ENCODE peak calls at places on chromosomes 6 and 20, in five cellular contexts. H is activated T-cell treated with anti-CD3 and anti-CD28 coated beads, Interleukin-2, amount 50 U/mL, for 1 hour; B is left ventricle myocardium inferior; Z is NCI-H1930; A is naive thymus-derived CD4-positive, alpha-beta T cell. M is an unnamed sample.

GRCh38 chr20:47454298-47455132 is 47.2 kb upstream of the NCOA3 start:
- DNase-seq in B (no peak), A (no peak), Z (no peak), H (no peak), M (no peak)

GRCh38 chr6:52157301-52157930 is 28.8 kb upstream of the IL17A start:
- DNase-seq in A (no peak), H (no peak), B (no peak), Z (no peak), M (no peak)

GRCh38 chr6:33433560-33434191 is 13.8 kb downstream of the SYNGAP1 start:
- DNase-seq in Z (no peak), H (no peak), B (no peak), A (no peak), M (no peak)

GRCh38 chr6:79450984-79451383 is 86.2 kb downstream of the LCA5 start:
- DNase-seq in A (no peak), H (no peak), Z (no peak), B (no peak), M (no peak)

GRCh38 chr6:5905431-5906339 is 101.0 kb downstream of the NRN1 start:
- DNase-seq in A (no peak), H (no peak), B (peak), Z (no peak), M (no peak)

GRCh38 chr20:38150595-38151170 is 14.4 kb downstream of the TGM2 start:
- DNase-seq in Z (no peak), H (no peak), B (no peak), A (no peak), M (no peak)

GRCh38 chr6:80161438-80161837 is 55.0 kb downstream of the BCKDHB start:
- DNase-seq in H (no peak), Z (no peak), B (no peak), A (no peak), M (no peak)

GRCh38 chr6:2956930-2957329 is 14.4 kb downstream of the SERPINB6 start:
- DNase-seq in Z (no peak), B (no peak), A (no peak), H (no peak), M (no peak)

GRCh38 chr6:135540207-135540877 is 42.8 kb upstream of the AHI1 start:
- DNase-seq in Z (no peak), H (no peak), B (no peak), A (no peak), M (no peak)

GRCh38 chr6:107064579-107065065 is 36.6 kb downstream of the MTRES1 start:
- DNase-seq in A (no peak), Z (no peak), H (no peak), B (no peak), M (peak)

GRCh38 chr6:136225496-136225895 is 24.6 kb downstream of the MTFR2 start:
- DNase-seq in Z (no peak), B (no peak), H (no peak), A (no peak), M (no peak)

GRCh38 chr20:53738039-53738944 is 144.7 kb upstream of the ZNF217 start:
- DNase-seq in H (no peak), Z (peak), B (peak), A (no peak), M (no peak)

GRCh38 chr6:11806561-11807317 is 28.1 kb upstream of the ADTRP start:
- DNase-seq in A (no peak), B (no peak), H (peak), Z (no peak), M (no peak)

GRCh38 chr6:63764318-63764916 is 128.8 kb downstream of the PHF3 start:
- DNase-seq in H (no peak), B (no peak), A (no peak), Z (peak), M (peak)

GRCh38 chr20:50224553-50225255 is 34.1 kb downstream of the CEBPB start:
- DNase-seq in H (no peak), B (peak), Z (no peak), A (no peak), M (no peak)

GRCh38 chr6:35564733-35565132 is 52.0 kb upstream of the TULP1 start:
- DNase-seq in B (no peak), H (no peak), A (no peak), Z (no peak), M (no peak)

GRCh38 chr6:130421567-130421966 is 55.8 kb downstream of the TMEM200A start:
- DNase-seq in H (no peak), A (no peak), Z (no peak), B (no peak), M (no peak)

GRCh38 chr6:33632603-33633039 is 11.5 kb downstream of the ITPR3 start:
- DNase-seq in A (peak), Z (peak), H (peak), B (no peak), M (no peak)

GRCh38 chr20:22507240-22507961 is 77.0 kb downstream of the FOXA2 start:
- DNase-seq in Z (no peak), B (no peak), A (no peak), H (no peak), M (no peak)

GRCh38 chr6:141809901-141810300 is 322.8 kb upstream of the GJE1 start:
- DNase-seq in A (no peak), B (no peak), H (no peak), Z (no peak), M (no peak)

GRCh38 chr6:45710304-45710821 is 305.3 kb downstream of the CLIC5 start:
- DNase-seq in B (no peak), A (no peak), Z (no peak), H (no peak), M (peak)

GRCh38 chr20:17024513-17025105 is 202.2 kb upstream of the PCSK2 start:
- DNase-seq in A (no peak), H (no peak), Z (no peak), B (no peak), M (no peak)

GRCh38 chr6:44285552-44286284 is 15.5 kb downstream of the TMEM151B start:
- DNase-seq in B (no peak), H (no peak), A (no peak), Z (no peak), M (no peak)

GRCh38 chr6:43669050-43669921 is 18.3 kb downstream of the MRPS18A start:
- DNase-seq in Z (no peak), A (no peak), B (peak), H (no peak), M (no peak)

GRCh38 chr6:91166271-91166670 is 579.4 kb upstream of the MAP3K7 start:
- DNase-seq in B (no peak), H (no peak), Z (no peak), A (no peak), M (no peak)

GRCh38 chr20:59830107-59831023 is 103.1 kb downstream of the SYCP2 start:
- DNase-seq in A (no peak), H (no peak), Z (no peak), B (peak), M (no peak)

GRCh38 chr6:169005141-169005540 is 248.5 kb downstream of the THBS2 start:
- DNase-seq in Z (no peak), A (no peak), H (no peak), B (no peak), M (no peak)

GRCh38 chr6:34235605-34236422 is 859 bp upstream of the HMGA1 start:
- DNase-seq in H (peak), B (peak), A (peak), Z (no peak), M (peak)

GRCh38 chr6:93727447-93727846 is 308.1 kb upstream of the EPHA7 start:
- DNase-seq in A (no peak), B (no peak), Z (no peak), H (no peak), M (no peak)

GRCh38 chr20:24698706-24699206 is 229.3 kb downstream of the SYNDIG1 start:
- DNase-seq in B (no peak), A (no peak), Z (no peak), H (no peak), M (no peak)

GRCh38 chr6:10276888-10277287 is 138.0 kb downstream of the TFAP2A start:
- DNase-seq in H (no peak), A (no peak), B (no peak), Z (no peak), M (no peak)

GRCh38 chr6:25623874-25624273 is 28.1 kb upstream of the SCGN start:
- DNase-seq in Z (no peak), H (no peak), B (no peak), A (no peak), M (no peak)

GRCh38 chr6:98463038-98463437 is 371.3 kb upstream of the POU3F2 start:
- DNase-seq in B (no peak), H (no peak), A (no peak), Z (no peak), M (no peak)

GRCh38 chr20:35300469-35301262 is 8.4 kb upstream of the FAM83C start:
- DNase-seq in A (no peak), H (no peak), B (no peak), Z (no peak), M (no peak)

GRCh38 chr6:138036111-138036510 is 71.1 kb downstream of the PERP start:
- DNase-seq in H (no peak), Z (no peak), B (no peak), A (no peak), M (no peak)

GRCh38 chr20:21518292-21518991 is 4.6 kb upstream of the NKX2-2 start:
- DNase-seq in H (no peak), Z (no peak), A (no peak), B (no peak), M (no peak)